ENCODE peak calls at places on chromosomes 5 and 9, in four cellular contexts. T is ovary, R is transverse colon, A is stomach. L is an unnamed sample.

GRCh38 chr9:29449294-29449693 is 1876.0 kb upstream of the C9orf72 start:
- DNase-seq in T (no peak), R (no peak), A (no peak), L (no peak)

GRCh38 chr5:173408946-173409345 is 80.7 kb upstream of the STC2 start:
- DNase-seq in T (no peak), R (no peak), A (no peak), L (no peak)

GRCh38 chr9:108786756-108787663 is 68.8 kb downstream of the ACTL7B start:
- DNase-seq in T (no peak), R (no peak), A (no peak), L (no peak)

GRCh38 chr9:126932871-126933321 is 18.3 kb downstream of the RALGPS1 start:
- DNase-seq in T (no peak), R (no peak), A (no peak), L (no peak)

GRCh38 chr9:27528278-27528885 is 1.2 kb downstream of the MOB3B start:
- DNase-seq in T (peak), R (peak), A (peak), L (peak)

GRCh38 chr5:14450055-14450524 is 131.5 kb upstream of the OTULINL start:
- DNase-seq in T (peak), R (no peak), A (no peak), L (peak)

GRCh38 chr5:89181546-89181945 is 298.6 kb upstream of the MEF2C start:
- DNase-seq in T (no peak), R (no peak), A (no peak), L (no peak)

GRCh38 chr9:113650207-113651131 is 186.9 kb downstream of the RGS3 start:
- DNase-seq in T (no peak), R (no peak), A (no peak), L (peak)

GRCh38 chr5:175701797-175702196 is 43.9 kb downstream of the HRH2 start:
- DNase-seq in T (no peak), R (no peak), A (peak), L (peak)

GRCh38 chr5:132251220-132251725 is 6.2 kb upstream of the PDLIM4 start:
- DNase-seq in T (no peak), R (peak), A (no peak), L (peak)

GRCh38 chr5:150653762-150654158 is 7.3 kb upstream of the MYOZ3 start:
- DNase-seq in T (no peak), R (no peak), A (no peak), L (no peak)

GRCh38 chr5:566636-567309 is 42.5 kb upstream of the SLC9A3 start:
- DNase-seq in T (no peak), R (no peak), A (no peak), L (peak)

GRCh38 chr9:129761901-129762359 is 9.1 kb upstream of the PTGES start:
- DNase-seq in T (no peak), R (no peak), A (no peak), L (no peak)

GRCh38 chr5:50711280-50711679 is 44.8 kb downstream of the PARP8 start:
- DNase-seq in T (no peak), R (peak), A (peak), L (no peak)

GRCh38 chr5:161703528-161703927 is 18.0 kb downstream of the GABRA6 start:
- DNase-seq in T (no peak), R (no peak), A (no peak), L (no peak)

GRCh38 chr9:114287001-114287762 is 35.7 kb upstream of the ORM1 start:
- DNase-seq in T (peak), R (no peak), A (no peak), L (peak)

GRCh38 chr5:112372543-112372942 is 46.5 kb downstream of the EPB41L4A start:
- DNase-seq in T (no peak), R (no peak), A (no peak), L (no peak)

GRCh38 chr5:2039180-2039531 is 156.4 kb upstream of the IRX4 start:
- DNase-seq in T (no peak), R (no peak), A (no peak), L (no peak)

GRCh38 chr5:59673438-59674058 is 220.0 kb downstream of the PDE4D start:
- DNase-seq in T (no peak), R (no peak), A (no peak), L (no peak)

GRCh38 chr5:73591102-73591695 is 25.7 kb downstream of the UTP15 start:
- DNase-seq in T (no peak), R (peak), A (no peak), L (no peak)

GRCh38 chr9:121709798-121710197 is 58.4 kb downstream of the DAB2IP start:
- DNase-seq in T (no peak), R (no peak), A (no peak), L (peak)

GRCh38 chr5:6732634-6733410 is 19.6 kb downstream of the TENT4A start:
- DNase-seq in T (peak), R (no peak), A (no peak), L (peak)

GRCh38 chr5:159774476-159775031 is 141.7 kb upstream of the ADRA1B start:
- DNase-seq in T (no peak), R (no peak), A (no peak), L (no peak)

GRCh38 chr9:36091028-36091953 is 45.2 kb upstream of the GLIPR2 start:
- DNase-seq in T (no peak), R (peak), A (peak), L (no peak)

GRCh38 chr5:56139978-56140562 is 93.1 kb downstream of the ANKRD55 start:
- DNase-seq in T (no peak), R (no peak), A (no peak), L (no peak)

GRCh38 chr5:107673368-107674136 is 2.8 kb upstream of the EFNA5 start:
- DNase-seq in T (peak), R (peak), A (peak), L (peak)
- TF ChIP-seq EP300 in T (no peak), R (no peak), A (no peak), L (no peak)

GRCh38 chr9:128120741-128121465 is 6.6 kb downstream of the PTGES2 start:
- DNase-seq in T (peak), R (peak), A (peak), L (peak)
- TF ChIP-seq POLR2A in T (no peak), R (no peak), A (no peak), L (no peak)

DNA sequence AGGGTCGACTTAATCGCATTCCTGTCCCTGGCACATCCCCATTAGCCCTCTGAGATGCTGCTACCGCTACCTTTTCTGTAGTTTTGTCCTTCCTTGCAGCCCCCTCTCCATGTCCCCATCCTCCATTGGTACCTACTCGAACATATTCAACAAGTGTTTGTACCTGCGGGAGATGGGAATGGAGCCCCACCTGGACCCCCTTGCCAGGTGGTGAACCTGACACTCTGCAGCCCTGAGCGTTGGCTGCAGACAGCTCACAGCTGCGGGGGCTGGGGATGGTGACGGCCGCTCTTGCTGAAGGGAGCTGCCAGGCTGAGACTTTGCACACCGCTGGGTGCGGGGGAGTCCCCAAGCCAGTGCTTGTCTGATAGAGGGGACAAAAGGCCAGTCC is 96.3 kb upstream of the DAP start:
- DNase-seq in T (no peak), R (no peak), A (no peak), L (no peak)
- TF ChIP-seq CTCF in T (no peak), R (no peak), A (no peak), L (no peak)

GRCh38 chr5:126681970-126682369 is 81.2 kb downstream of the PHAX start:
- DNase-seq in T (no peak), R (no peak), A (no peak), L (no peak)

GRCh38 chr5:126676195-126676624 is 75.5 kb downstream of the PHAX start:
- DNase-seq in T (peak), R (peak), A (peak), L (peak)

GRCh38 chr5:126683912-126684311 is 83.2 kb downstream of the PHAX start:
- DNase-seq in T (no peak), R (no peak), A (no peak), L (no peak)

GRCh38 chr5:126677101-126677500 is 76.4 kb downstream of the PHAX start:
- DNase-seq in T (no peak), R (no peak), A (no peak), L (no peak)

DNA sequence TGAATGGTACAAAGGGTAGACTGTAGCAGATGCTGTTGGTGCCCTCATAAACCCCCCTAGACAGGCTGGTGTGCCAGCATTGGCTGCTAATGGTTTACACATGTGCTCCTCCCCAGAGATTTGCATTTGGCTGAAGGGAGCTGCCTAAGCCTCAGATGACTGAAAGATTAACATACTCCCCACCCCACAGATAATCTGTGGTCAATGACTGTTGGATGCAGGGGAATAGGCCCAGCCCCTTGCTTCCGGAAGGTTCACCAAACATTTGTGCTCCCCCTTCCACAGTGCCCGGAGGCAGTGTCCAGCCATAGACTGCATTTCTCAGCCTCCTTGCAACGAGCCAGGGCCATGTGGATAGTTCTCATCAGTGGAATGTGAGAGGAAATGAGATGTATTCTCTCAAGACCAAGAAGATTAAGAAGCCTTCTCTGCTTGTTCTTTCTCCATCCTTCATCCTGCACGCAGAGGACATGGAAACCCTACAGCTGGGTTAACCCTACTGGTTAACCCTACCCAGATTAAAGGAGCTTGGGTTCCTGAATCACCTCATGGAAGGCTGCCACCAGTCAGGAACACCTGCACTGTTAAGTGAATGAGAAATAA is 79.6 kb downstream of the PHAX start:
- DNase-seq in T (no peak), R (peak), A (no peak), L (no peak)
- TF ChIP-seq EP300 in T (no peak), R (no peak), A (no peak), L (no peak)

GRCh38 chr9:70470050-70471015 is 55.9 kb upstream of the KLF9 start:
- DNase-seq in T (no peak), R (peak), A (peak), L (no peak)
- TF ChIP-seq POLR2A in T (no peak), R (peak), A (no peak), L (peak)

GRCh38 chr5:53337827-53338226 is 142.6 kb upstream of the FST start:
- DNase-seq in T (no peak), R (no peak), A (no peak), L (no peak)

GRCh38 chr5:53331463-53331862 is 149.0 kb upstream of the FST start:
- DNase-seq in T (no peak), R (no peak), A (no peak), L (no peak)

GRCh38 chr5:53334431-53334941 is 145.9 kb upstream of the FST start:
- DNase-seq in T (no peak), R (no peak), A (no peak), L (no peak)

GRCh38 chr5:53333160-53333559 is 147.3 kb upstream of the FST start:
- DNase-seq in T (no peak), R (no peak), A (no peak), L (no peak)

DNA sequence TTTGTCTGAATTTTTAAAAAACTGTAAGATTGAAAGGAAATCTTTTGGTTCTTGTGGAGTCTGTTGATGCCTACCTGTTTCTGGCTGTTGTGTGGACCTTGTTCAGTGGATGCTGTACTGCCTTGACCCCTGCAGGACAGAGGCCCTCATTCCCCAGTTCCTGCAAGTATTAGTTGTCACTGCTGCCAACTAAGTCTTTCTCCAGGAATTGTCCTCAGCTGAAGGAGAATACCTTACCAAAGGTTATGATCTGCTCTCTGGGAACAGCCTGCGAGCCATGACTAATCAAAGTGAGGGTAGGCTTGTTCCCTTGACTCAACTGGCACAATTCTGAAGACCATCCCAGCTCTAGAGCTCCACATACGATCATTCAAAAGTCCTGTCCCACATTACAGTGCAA is 145.3 kb upstream of the FST start:
- DNase-seq in T (no peak), R (no peak), A (no peak), L (no peak)
- TF ChIP-seq CTCF in T (no peak), R (no peak), A (no peak), L (no peak)

DNA sequence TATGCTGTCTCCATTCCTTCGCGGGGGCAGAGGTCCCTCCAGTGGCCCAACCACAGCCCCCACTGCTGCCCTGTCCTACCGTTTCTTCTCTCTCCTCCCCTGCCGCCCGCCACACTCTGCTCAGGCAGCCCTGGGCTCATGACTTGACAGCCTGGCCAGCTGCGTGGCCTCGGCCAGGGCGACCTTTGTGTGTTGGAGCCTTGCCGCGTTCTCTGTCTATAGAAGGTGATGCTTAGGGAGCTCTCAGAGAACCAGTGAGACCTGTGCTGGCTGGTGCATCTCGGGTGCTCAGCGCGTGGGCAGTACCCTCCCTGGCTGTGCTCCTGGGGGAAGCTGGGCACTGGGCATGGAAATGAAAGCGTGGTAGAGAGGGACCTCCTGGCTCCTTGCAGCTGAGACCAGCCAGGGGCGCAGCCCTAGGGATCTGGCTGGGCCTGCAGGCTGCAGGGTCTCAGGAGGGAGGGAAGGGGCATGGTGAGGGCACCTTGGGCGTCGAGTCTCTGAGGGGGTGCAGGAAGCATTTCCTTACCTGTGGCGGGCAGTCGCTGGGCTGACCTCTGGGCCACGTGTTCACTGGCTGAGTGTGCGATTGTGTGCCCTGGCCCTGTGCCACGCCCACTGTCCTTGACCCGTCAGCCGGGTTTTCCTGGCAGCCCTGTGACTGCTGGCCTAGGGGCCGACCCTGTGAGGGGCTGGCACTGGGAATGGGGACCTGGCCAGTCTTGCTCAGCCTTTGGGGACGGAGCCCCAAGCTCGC is 50.3 kb downstream of the RXRA start:
- DNase-seq in T (peak), R (no peak), A (no peak), L (no peak)
- TF ChIP-seq EP300 in T (no peak), R (no peak), A (no peak), L (no peak)

GRCh38 chr5:36875789-36876388 is 680 bp upstream of the NIPBL start:
- DNase-seq in T (peak), R (peak), A (peak), L (peak)
- TF ChIP-seq POLR2A in T (peak), R (no peak), A (no peak), L (no peak)